ENCODE peak calls at places on chromosomes 4 and X, in seven cellular contexts. One of them, this sample, is unnamed.

GRCh38 chrX:101958139-101958538 is 26.3 kb upstream of the ZMAT1 start:
- DNase-seq in fibroblast of lung: no peak
- DNase-seq in colonic mucosa: no peak
- DNase-seq in tibial nerve: no peak
- DNase-seq in choroid plexus epithelial cell: peak; percentile 51
- DNase-seq in BE2C: no peak
- DNase-seq in pancreas: no peak
- DNase-seq in this sample: no peak

GRCh38 chr4:152099061-152099425 is 338.2 kb upstream of the GATB start:
- DNase-seq in BE2C: no peak
- DNase-seq in colonic mucosa: no peak
- DNase-seq in tibial nerve: no peak
- DNase-seq in choroid plexus epithelial cell: no peak
- DNase-seq in pancreas: no peak
- DNase-seq in fibroblast of lung: no peak
- DNase-seq in this sample: no peak

GRCh38 chr4:81449018-81449417 is 22.7 kb downstream of the RASGEF1B start:
- DNase-seq in colonic mucosa: no peak
- DNase-seq in choroid plexus epithelial cell: no peak
- DNase-seq in pancreas: no peak
- DNase-seq in BE2C: no peak
- DNase-seq in tibial nerve: no peak
- DNase-seq in fibroblast of lung: no peak
- DNase-seq in this sample: no peak

GRCh38 chrX:37926700-37927099 is 79.3 kb upstream of the DYNLT3 start:
- DNase-seq in choroid plexus epithelial cell: peak; percentile 65
- DNase-seq in pancreas: no peak
- DNase-seq in BE2C: no peak
- DNase-seq in fibroblast of lung: peak; percentile 37
- DNase-seq in tibial nerve: no peak
- DNase-seq in colonic mucosa: no peak
- DNase-seq in this sample: no peak

GRCh38 chrX:122626871-122627270 is 557.2 kb upstream of the GRIA3 start:
- DNase-seq in pancreas: no peak
- DNase-seq in colonic mucosa: no peak
- DNase-seq in fibroblast of lung: peak; percentile 82
- DNase-seq in BE2C: no peak
- DNase-seq in tibial nerve: no peak
- DNase-seq in choroid plexus epithelial cell: no peak
- DNase-seq in this sample: no peak

GRCh38 chrX:1893758-1894294 is 279.0 kb downstream of the ASMT start:
- DNase-seq in fibroblast of lung: no peak
- DNase-seq in pancreas: no peak
- DNase-seq in choroid plexus epithelial cell: no peak
- DNase-seq in BE2C: no peak
- DNase-seq in colonic mucosa: no peak
- DNase-seq in tibial nerve: no peak
- DNase-seq in this sample: no peak

GRCh38 chr4:37726666-37727065 is 40.5 kb upstream of the RELL1 start:
- DNase-seq in choroid plexus epithelial cell: peak; percentile 90
- DNase-seq in colonic mucosa: no peak
- DNase-seq in tibial nerve: no peak
- DNase-seq in fibroblast of lung: peak; percentile 90
- DNase-seq in BE2C: no peak
- DNase-seq in pancreas: no peak
- DNase-seq in this sample: no peak

GRCh38 chr4:18297684-18298083 is 276.1 kb upstream of the LCORL start:
- DNase-seq in colonic mucosa: no peak
- DNase-seq in tibial nerve: no peak
- DNase-seq in choroid plexus epithelial cell: no peak
- DNase-seq in BE2C: no peak
- DNase-seq in pancreas: no peak
- DNase-seq in fibroblast of lung: no peak
- DNase-seq in this sample: no peak

GRCh38 chrX:129706395-129707072 is 32.2 kb upstream of the XPNPEP2 start:
- DNase-seq in fibroblast of lung: no peak
- DNase-seq in BE2C: peak; percentile 53
- DNase-seq in tibial nerve: no peak
- DNase-seq in choroid plexus epithelial cell: peak; percentile 35
- DNase-seq in colonic mucosa: no peak
- DNase-seq in pancreas: no peak
- DNase-seq in this sample: no peak

DNA sequence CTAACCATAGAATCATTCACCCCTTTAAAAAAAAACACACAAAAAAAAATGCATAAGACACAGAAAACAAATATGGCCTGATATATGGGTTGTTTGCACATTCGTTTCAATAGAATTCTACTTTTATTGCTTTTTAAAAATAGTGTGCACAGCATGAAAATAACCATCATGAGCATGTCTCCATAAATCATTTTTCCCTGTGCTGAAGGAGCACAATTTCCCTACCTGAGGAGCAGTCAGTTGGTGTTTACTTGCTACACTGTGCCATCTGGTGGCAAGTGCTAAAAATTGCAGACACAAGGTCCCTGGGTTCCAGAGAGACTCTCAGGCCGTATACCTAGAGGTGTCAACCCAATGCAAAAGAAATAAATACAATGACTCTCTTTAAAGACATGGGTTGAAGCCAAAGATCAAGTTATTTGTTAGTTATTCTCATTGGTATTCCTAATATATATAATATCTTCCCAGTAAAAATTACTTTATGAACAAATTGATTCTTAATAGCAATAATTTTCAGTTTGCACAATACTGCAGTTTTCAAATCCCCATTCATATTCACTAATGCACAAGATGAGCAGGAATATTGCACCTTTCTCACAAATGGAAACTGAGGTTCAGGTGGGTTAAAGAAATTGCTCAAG is 551.4 kb downstream of the IQCM start:
- DNase-seq in colonic mucosa: peak; percentile 41
- DNase-seq in choroid plexus epithelial cell: peak; percentile 83
- DNase-seq in BE2C: peak; percentile 34
- DNase-seq in pancreas: no peak
- DNase-seq in fibroblast of lung: peak; percentile 58
- DNase-seq in tibial nerve: no peak
- DNase-seq in this sample: peak; percentile 7
- TF ChIP-seq CTCF in colonic mucosa: peak; percentile 70
- TF ChIP-seq CTCF in choroid plexus epithelial cell: peak; percentile 83
- TF ChIP-seq CTCF in BE2C: peak; percentile 85
- TF ChIP-seq CTCF in pancreas: no peak
- TF ChIP-seq CTCF in fibroblast of lung: peak; percentile 81
- TF ChIP-seq CTCF in tibial nerve: no peak
- TF ChIP-seq CTCF in this sample: peak; percentile 66

DNA sequence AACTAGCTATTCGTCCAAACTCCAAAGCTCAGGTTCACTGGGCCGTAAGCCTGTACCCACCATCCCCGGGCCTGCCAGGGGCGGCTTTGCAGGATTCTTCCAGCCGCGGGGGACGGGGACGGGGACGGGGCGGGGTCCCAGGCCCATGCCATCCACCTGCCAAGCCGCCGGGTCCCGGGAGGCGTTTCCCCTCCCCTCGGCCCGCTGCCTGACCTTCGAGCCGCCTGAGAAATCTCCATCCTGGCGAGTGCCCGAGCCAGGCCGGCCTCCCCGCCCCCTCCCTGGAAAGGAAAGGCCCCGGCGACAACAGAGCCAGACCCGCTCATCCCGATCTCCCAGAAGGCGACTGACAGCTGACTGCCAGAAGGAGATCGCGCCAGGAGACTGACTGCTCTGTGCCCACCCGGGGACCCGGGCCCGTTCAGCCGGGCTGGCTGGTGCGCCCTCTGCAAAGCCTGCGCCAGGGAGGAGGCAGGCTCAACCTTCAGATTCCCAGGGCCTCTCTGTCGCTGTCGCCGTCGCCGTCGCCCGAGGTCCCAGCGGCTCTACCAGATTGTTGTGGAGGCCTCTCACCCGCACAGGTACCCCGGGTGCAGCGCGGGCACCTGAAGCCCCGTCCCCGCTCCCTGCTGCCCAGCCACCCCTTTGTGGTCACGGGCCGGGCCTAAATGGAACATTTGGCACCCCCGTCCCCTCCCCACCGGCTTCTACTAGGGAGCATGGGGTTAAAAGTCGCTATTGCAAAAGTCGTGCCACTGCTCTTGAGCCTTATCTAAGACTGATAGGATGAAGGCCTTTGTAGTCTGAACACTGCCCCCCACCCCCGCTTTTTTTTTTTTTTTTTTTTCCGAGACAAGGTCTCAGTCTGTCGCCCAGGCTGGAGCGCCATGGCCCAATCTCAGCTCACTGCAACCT is at the start of gene RGN:
- DNase-seq in colonic mucosa: peak; percentile 19
- DNase-seq in choroid plexus epithelial cell: no peak
- DNase-seq in BE2C: no peak
- DNase-seq in fibroblast of lung: no peak
- DNase-seq in tibial nerve: no peak
- DNase-seq in pancreas: peak; percentile 69
- DNase-seq in this sample: no peak
- H3K4me3 ChIP-seq in colonic mucosa: no peak within 1 kb of the TSS
- H3K4me3 ChIP-seq in choroid plexus epithelial cell: peak within 1 kb of the TSS; percentile 37
- H3K4me3 ChIP-seq in BE2C: no peak within 1 kb of the TSS
- H3K4me3 ChIP-seq in fibroblast of lung: peak within 1 kb of the TSS; percentile 53
- H3K4me3 ChIP-seq in tibial nerve: no peak within 1 kb of the TSS
- H3K4me3 ChIP-seq in pancreas: peak within 1 kb of the TSS; percentile 31
- H3K4me3 ChIP-seq in this sample: no peak within 1 kb of the TSS

GRCh38 chrX:41333994-41334865 is at the start of gene DDX3X:
- DNase-seq in pancreas: peak; percentile 92
- DNase-seq in tibial nerve: peak; percentile 75
- DNase-seq in colonic mucosa: peak; percentile 94
- DNase-seq in choroid plexus epithelial cell: peak; percentile 90
- DNase-seq in fibroblast of lung: peak; percentile 87
- DNase-seq in BE2C: peak; percentile 81
- DNase-seq in this sample: peak; percentile 60
- TF ChIP-seq CTCF in pancreas: no peak
- TF ChIP-seq CTCF in tibial nerve: peak; percentile 79
- TF ChIP-seq CTCF in colonic mucosa: peak; percentile 23
- TF ChIP-seq CTCF in choroid plexus epithelial cell: peak; percentile 36
- TF ChIP-seq CTCF in fibroblast of lung: peak; percentile 9
- TF ChIP-seq CTCF in BE2C: no peak
- TF ChIP-seq CTCF in this sample: peak; percentile 11

GRCh38 chr4:95051689-95052026 is 293.9 kb downstream of the BMPR1B start:
- DNase-seq in fibroblast of lung: no peak
- DNase-seq in colonic mucosa: no peak
- DNase-seq in pancreas: no peak
- DNase-seq in BE2C: no peak
- DNase-seq in tibial nerve: no peak
- DNase-seq in choroid plexus epithelial cell: no peak
- DNase-seq in this sample: no peak

GRCh38 chr4:95049838-95050237 is 292.1 kb downstream of the BMPR1B start:
- DNase-seq in tibial nerve: no peak
- DNase-seq in colonic mucosa: no peak
- DNase-seq in fibroblast of lung: peak; percentile 54
- DNase-seq in pancreas: no peak
- DNase-seq in choroid plexus epithelial cell: peak; percentile 46
- DNase-seq in BE2C: no peak
- DNase-seq in this sample: no peak

GRCh38 chr4:95045429-95045828 is 287.7 kb downstream of the BMPR1B start:
- DNase-seq in BE2C: no peak
- DNase-seq in tibial nerve: no peak
- DNase-seq in pancreas: no peak
- DNase-seq in choroid plexus epithelial cell: peak; percentile 51
- DNase-seq in fibroblast of lung: peak; percentile 45
- DNase-seq in colonic mucosa: no peak
- DNase-seq in this sample: no peak

GRCh38 chr4:95048296-95048695 is 290.5 kb downstream of the BMPR1B start:
- DNase-seq in choroid plexus epithelial cell: peak; percentile 27
- DNase-seq in BE2C: no peak
- DNase-seq in pancreas: no peak
- DNase-seq in colonic mucosa: no peak
- DNase-seq in tibial nerve: no peak
- DNase-seq in fibroblast of lung: peak; percentile 56
- DNase-seq in this sample: no peak

GRCh38 chr4:95050980-95051688 is 293.4 kb downstream of the BMPR1B start:
- DNase-seq in tibial nerve: no peak
- DNase-seq in choroid plexus epithelial cell: no peak
- DNase-seq in BE2C: peak; percentile 46
- DNase-seq in fibroblast of lung: peak; percentile 3
- DNase-seq in pancreas: no peak
- DNase-seq in colonic mucosa: no peak
- DNase-seq in this sample: no peak
- H3K4me3 ChIP-seq in tibial nerve: no peak overlapping the region
- H3K4me3 ChIP-seq in choroid plexus epithelial cell: peak overlapping the region; percentile 12
- H3K4me3 ChIP-seq in BE2C: peak overlapping the region; percentile 41
- H3K4me3 ChIP-seq in fibroblast of lung: no peak overlapping the region
- H3K4me3 ChIP-seq in pancreas: no peak overlapping the region
- H3K4me3 ChIP-seq in colonic mucosa: no peak overlapping the region
- H3K4me3 ChIP-seq in this sample: no peak overlapping the region

GRCh38 chr4:94298725-94299252 is 43.8 kb downstream of the HPGDS start:
- DNase-seq in pancreas: no peak
- DNase-seq in choroid plexus epithelial cell: no peak
- DNase-seq in tibial nerve: no peak
- DNase-seq in fibroblast of lung: no peak
- DNase-seq in colonic mucosa: no peak
- DNase-seq in BE2C: no peak
- DNase-seq in this sample: no peak

GRCh38 chr4:94307231-94307840 is 35.3 kb downstream of the HPGDS start:
- DNase-seq in BE2C: no peak
- DNase-seq in fibroblast of lung: no peak
- DNase-seq in pancreas: no peak
- DNase-seq in choroid plexus epithelial cell: no peak
- DNase-seq in colonic mucosa: no peak
- DNase-seq in tibial nerve: no peak
- DNase-seq in this sample: no peak

GRCh38 chr4:94305468-94306225 is 37.0 kb downstream of the HPGDS start:
- DNase-seq in pancreas: no peak
- DNase-seq in colonic mucosa: no peak
- DNase-seq in BE2C: no peak
- DNase-seq in tibial nerve: no peak
- DNase-seq in fibroblast of lung: peak; percentile 16
- DNase-seq in choroid plexus epithelial cell: no peak
- DNase-seq in this sample: no peak

GRCh38 chr4:94306713-94307112 is 35.9 kb downstream of the HPGDS start:
- DNase-seq in choroid plexus epithelial cell: peak; percentile 48
- DNase-seq in tibial nerve: no peak
- DNase-seq in fibroblast of lung: no peak
- DNase-seq in pancreas: no peak
- DNase-seq in BE2C: no peak
- DNase-seq in colonic mucosa: no peak
- DNase-seq in this sample: no peak

DNA sequence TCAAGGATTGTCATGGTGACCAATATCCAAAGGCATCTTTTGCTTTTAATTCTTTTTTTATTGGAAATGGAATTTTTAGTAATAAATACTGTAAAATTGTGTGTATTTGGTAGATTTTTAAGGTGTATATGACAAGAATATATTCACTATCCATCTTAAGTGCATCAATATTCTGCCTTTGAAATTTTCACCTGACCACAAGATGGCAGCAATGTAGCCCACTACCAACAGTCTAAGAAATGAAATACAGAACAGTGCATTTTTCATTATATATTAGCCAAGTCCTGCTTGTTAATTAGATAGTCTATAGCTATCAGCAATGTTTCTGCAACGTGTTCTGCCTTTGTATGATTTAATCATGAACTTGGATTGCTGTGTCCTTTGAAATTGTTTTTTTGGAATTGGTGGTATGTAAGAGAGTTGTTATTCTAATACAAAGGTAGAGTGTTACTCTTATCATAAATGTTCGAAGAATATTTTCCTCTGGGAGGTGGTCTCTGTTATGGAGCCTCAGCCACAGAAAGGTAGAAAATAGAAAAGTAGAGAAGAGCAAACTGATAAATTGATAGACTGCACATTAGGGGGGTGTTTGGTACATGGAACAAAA is 38.2 kb downstream of the HPGDS start:
- DNase-seq in fibroblast of lung: peak; percentile 23
- DNase-seq in choroid plexus epithelial cell: peak; percentile 73
- DNase-seq in tibial nerve: no peak
- DNase-seq in BE2C: peak; percentile 39
- DNase-seq in colonic mucosa: no peak
- DNase-seq in pancreas: no peak
- DNase-seq in this sample: peak; percentile 3
- TF ChIP-seq CTCF in fibroblast of lung: peak; percentile 52
- TF ChIP-seq CTCF in choroid plexus epithelial cell: peak; percentile 70
- TF ChIP-seq CTCF in tibial nerve: peak; percentile 51
- TF ChIP-seq CTCF in BE2C: peak; percentile 83
- TF ChIP-seq CTCF in colonic mucosa: peak; percentile 17
- TF ChIP-seq CTCF in pancreas: no peak
- TF ChIP-seq CTCF in this sample: peak; percentile 48